ENCODE peak calls at places on chromosomes 16 and 17, in five cellular contexts. One of them, this sample, is unnamed.

GRCh38 chr17:70095455-70095854 is 20.4 kb downstream of the KCNJ16 start:
- DNase-seq in uterus: no peak
- DNase-seq in OCI-LY7: no peak
- DNase-seq in fibroblast of the aortic adventitia: no peak
- DNase-seq in GM23338: no peak
- DNase-seq in this sample: no peak

GRCh38 chr17:8138672-8139371 is 13.4 kb downstream of the PER1 start:
- DNase-seq in GM23338: peak; percentile 97
- DNase-seq in fibroblast of the aortic adventitia: peak; percentile 99
- DNase-seq in uterus: peak; percentile 96
- DNase-seq in OCI-LY7: peak; percentile 95
- DNase-seq in this sample: peak; percentile 91

GRCh38 chr16:16137110-16137509 is 86.2 kb downstream of the ABCC6 start:
- DNase-seq in GM23338: no peak
- DNase-seq in OCI-LY7: no peak
- DNase-seq in fibroblast of the aortic adventitia: no peak
- DNase-seq in uterus: no peak
- DNase-seq in this sample: no peak

GRCh38 chr17:57086069-57086930 is 1.3 kb downstream of the AKAP1 start:
- DNase-seq in fibroblast of the aortic adventitia: peak; percentile 14
- DNase-seq in OCI-LY7: peak; percentile 50
- DNase-seq in GM23338: peak; percentile 65
- DNase-seq in uterus: no peak
- DNase-seq in this sample: peak; percentile 38

GRCh38 chr16:67886387-67886786 is 1.7 kb downstream of the NRN1L start:
- DNase-seq in GM23338: peak; percentile 51
- DNase-seq in OCI-LY7: no peak
- DNase-seq in uterus: no peak
- DNase-seq in fibroblast of the aortic adventitia: no peak
- DNase-seq in this sample: no peak

GRCh38 chr17:11991461-11991860 is 5.8 kb downstream of the ZNF18 start:
- DNase-seq in OCI-LY7: no peak
- DNase-seq in uterus: no peak
- DNase-seq in fibroblast of the aortic adventitia: no peak
- DNase-seq in GM23338: peak; percentile 54
- DNase-seq in this sample: no peak

GRCh38 chr16:89315791-89316581 is 98.5 kb downstream of the ZNF778 start:
- DNase-seq in uterus: peak; percentile 52
- DNase-seq in fibroblast of the aortic adventitia: peak; percentile 78
- DNase-seq in GM23338: no peak
- DNase-seq in OCI-LY7: peak; percentile 65
- DNase-seq in this sample: peak; percentile 79

GRCh38 chr17:27920569-27920968 is 27.4 kb upstream of the LYRM9 start:
- DNase-seq in uterus: no peak
- DNase-seq in fibroblast of the aortic adventitia: no peak
- DNase-seq in GM23338: no peak
- DNase-seq in OCI-LY7: no peak
- DNase-seq in this sample: no peak

GRCh38 chr16:87053016-87053982 is 263.9 kb downstream of the C16orf95 start:
- DNase-seq in OCI-LY7: no peak
- DNase-seq in fibroblast of the aortic adventitia: no peak
- DNase-seq in GM23338: peak; percentile 68
- DNase-seq in uterus: no peak
- DNase-seq in this sample: no peak
- TF ChIP-seq CTCF in OCI-LY7: peak; percentile 43
- TF ChIP-seq CTCF in fibroblast of the aortic adventitia: peak; percentile 0
- TF ChIP-seq CTCF in GM23338: peak; percentile 40
- TF ChIP-seq CTCF in uterus: no peak
- TF ChIP-seq CTCF in this sample: no peak

GRCh38 chr17:76940738-76941350 is 72.6 kb downstream of the MGAT5B start:
- DNase-seq in uterus: no peak
- DNase-seq in OCI-LY7: peak; percentile 58
- DNase-seq in GM23338: peak; percentile 90
- DNase-seq in fibroblast of the aortic adventitia: no peak
- DNase-seq in this sample: no peak
- TF ChIP-seq CTCF in uterus: no peak
- TF ChIP-seq CTCF in OCI-LY7: peak; percentile 79
- TF ChIP-seq CTCF in GM23338: peak; percentile 76
- TF ChIP-seq CTCF in fibroblast of the aortic adventitia: no peak
- TF ChIP-seq CTCF in this sample: no peak

DNA sequence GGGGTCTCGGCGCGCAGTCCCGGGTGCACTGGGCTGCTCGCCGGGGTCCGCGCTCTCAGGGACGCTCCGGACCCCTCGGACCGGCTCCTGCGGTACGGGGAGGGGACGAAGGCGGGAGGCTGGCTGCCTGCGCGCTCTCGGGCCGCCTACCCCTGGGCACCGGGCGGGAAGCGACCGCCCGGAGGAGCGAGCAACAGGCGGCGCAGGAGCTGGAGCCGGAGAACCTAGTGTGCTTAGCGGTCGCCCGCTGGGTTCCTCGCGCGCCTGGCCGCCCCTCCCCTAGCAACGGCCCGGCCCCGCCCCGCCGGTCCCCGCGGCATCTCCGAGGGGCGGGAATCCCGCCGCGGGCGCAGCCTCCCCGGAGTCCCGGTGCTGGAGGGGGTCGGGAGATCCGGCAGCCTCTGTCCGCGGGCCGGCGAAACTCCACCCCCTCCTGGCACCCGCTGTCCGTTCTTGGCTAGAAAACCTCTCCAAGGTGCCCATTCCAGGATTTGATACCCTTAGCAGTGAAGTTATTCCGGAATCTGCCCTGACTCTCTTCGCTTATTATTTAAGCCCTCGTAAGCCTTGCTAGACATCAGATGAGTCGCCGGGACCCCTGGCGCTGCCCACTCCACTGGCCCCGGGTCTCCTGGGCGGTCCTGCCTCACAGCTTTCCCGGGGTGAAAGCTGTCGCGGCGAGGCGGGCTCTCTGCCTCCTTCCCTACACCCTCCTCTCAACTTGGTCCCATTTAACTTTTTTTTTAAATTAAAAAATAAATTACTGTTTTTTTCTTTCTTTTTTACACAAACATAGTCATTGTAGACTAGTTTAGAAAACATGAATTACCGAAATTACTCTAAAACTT is at the start of gene RPRML:
- DNase-seq in OCI-LY7: peak; percentile 73
- DNase-seq in fibroblast of the aortic adventitia: no peak
- DNase-seq in GM23338: peak; percentile 64
- DNase-seq in uterus: no peak
- DNase-seq in this sample: peak; percentile 67
- TF ChIP-seq CTCF in OCI-LY7: no peak
- TF ChIP-seq CTCF in fibroblast of the aortic adventitia: no peak
- TF ChIP-seq CTCF in GM23338: no peak
- TF ChIP-seq CTCF in uterus: no peak
- TF ChIP-seq CTCF in this sample: no peak

GRCh38 chr16:78227855-78228254 is 128.4 kb downstream of the WWOX start:
- DNase-seq in uterus: peak; percentile 17
- DNase-seq in fibroblast of the aortic adventitia: no peak
- DNase-seq in GM23338: peak; percentile 64
- DNase-seq in OCI-LY7: peak; percentile 7
- DNase-seq in this sample: no peak
- TF ChIP-seq CTCF in uterus: peak; percentile 43
- TF ChIP-seq CTCF in fibroblast of the aortic adventitia: no peak
- TF ChIP-seq CTCF in GM23338: peak; percentile 75
- TF ChIP-seq CTCF in OCI-LY7: peak; percentile 35
- TF ChIP-seq CTCF in this sample: no peak

DNA sequence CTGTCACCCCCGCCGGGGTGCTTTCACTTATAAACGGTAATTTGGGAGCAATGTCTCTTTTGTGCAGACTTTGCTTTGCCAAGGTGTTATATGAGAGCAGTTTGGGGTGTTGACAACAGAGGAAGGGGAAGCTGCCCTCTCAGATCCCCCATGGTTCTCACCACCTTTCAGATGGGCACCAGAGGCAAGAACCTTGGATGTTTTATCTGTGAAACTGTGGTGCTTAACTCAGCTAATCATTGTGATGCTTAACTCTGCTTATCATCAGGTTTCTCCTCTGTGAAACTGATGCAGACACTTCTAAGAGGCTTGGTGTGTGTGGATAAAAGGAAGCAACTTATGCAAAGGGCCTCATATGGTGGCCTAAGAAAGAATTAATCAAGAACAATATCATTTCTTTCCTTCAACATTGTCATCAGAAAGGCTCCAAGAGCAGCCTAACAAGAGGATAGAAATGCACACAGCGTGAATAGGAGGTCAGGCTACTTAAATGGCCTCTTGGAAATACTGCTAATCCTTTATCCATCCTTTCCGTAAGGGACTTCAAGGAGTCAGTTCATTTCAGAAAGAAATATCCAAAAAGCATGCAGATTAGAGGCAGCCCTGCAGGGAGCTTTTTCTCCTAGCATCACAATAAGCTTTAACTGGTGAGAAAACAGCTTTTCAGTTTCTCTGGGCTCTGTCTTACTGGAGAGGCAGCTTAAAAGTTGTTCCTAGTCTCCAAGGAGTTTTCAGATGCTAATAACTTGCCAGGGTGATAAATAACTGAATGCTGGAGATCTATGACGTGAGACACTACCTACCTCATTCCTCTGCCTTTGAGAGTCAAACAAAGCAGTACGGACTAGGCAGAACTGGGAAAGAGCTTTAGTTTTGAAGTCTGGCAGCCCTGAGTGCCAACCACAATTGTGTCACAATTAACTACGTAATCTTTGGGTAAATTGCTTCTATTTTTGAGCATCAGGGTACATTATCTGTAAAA is 55.0 kb upstream of the CLEC3A start:
- DNase-seq in OCI-LY7: no peak
- DNase-seq in uterus: no peak
- DNase-seq in fibroblast of the aortic adventitia: no peak
- DNase-seq in GM23338: peak; percentile 82
- DNase-seq in this sample: no peak
- TF ChIP-seq CTCF in OCI-LY7: no peak
- TF ChIP-seq CTCF in uterus: no peak
- TF ChIP-seq CTCF in fibroblast of the aortic adventitia: no peak
- TF ChIP-seq CTCF in GM23338: no peak
- TF ChIP-seq CTCF in this sample: no peak

GRCh38 chr17:792277-792676 is 10.1 kb downstream of the MRM3 start:
- DNase-seq in GM23338: peak; percentile 40
- DNase-seq in fibroblast of the aortic adventitia: no peak
- DNase-seq in OCI-LY7: no peak
- DNase-seq in uterus: no peak
- DNase-seq in this sample: no peak
- TF ChIP-seq CTCF in GM23338: no peak
- TF ChIP-seq CTCF in fibroblast of the aortic adventitia: no peak
- TF ChIP-seq CTCF in OCI-LY7: peak; percentile 19
- TF ChIP-seq CTCF in uterus: no peak
- TF ChIP-seq CTCF in this sample: no peak

This sample was measured in GM13976.